ENCODE peak calls at places on chromosomes 6 and 20, in four cellular contexts. U, N, S and T are unnamed samples.

GRCh38 chr6:90175627-90176538 is 120.8 kb downstream of the BACH2 start:
- DNase-seq in U (no peak), N (no peak), S (no peak), T (no peak)

GRCh38 chr6:40436685-40437604 is 150.2 kb downstream of the LRFN2 start:
- DNase-seq in U (no peak), N (no peak), S (peak; percentile 9), T (no peak)

GRCh38 chr6:118501816-118502568 is 46.1 kb upstream of the PLN start:
- DNase-seq in U (no peak), N (no peak), S (no peak), T (no peak)

GRCh38 chr6:108633436-108633835 is 72.7 kb downstream of the FOXO3 start:
- DNase-seq in U (no peak), N (no peak), S (no peak), T (no peak)

GRCh38 chr20:44203161-44203560 is 7.4 kb downstream of the OSER1 start:
- DNase-seq in U (no peak), N (no peak), S (peak; percentile 63), T (no peak)

GRCh38 chr20:57709823-57710799 is at the start of gene PMEPA1:
- DNase-seq in U (peak; percentile 88), N (peak; percentile 97), S (peak; percentile 96), T (peak; percentile 94)

GRCh38 chr6:168666751-168667427 is 225.9 kb downstream of the SMOC2 start:
- DNase-seq in U (no peak), N (no peak), S (no peak), T (no peak)

GRCh38 chr20:35446356-35447078 is 8.5 kb upstream of the GDF5 start:
- DNase-seq in U (no peak), N (no peak), S (no peak), T (no peak)

GRCh38 chr6:42449917-42450313 is 1.8 kb downstream of the TRERF1 start:
- DNase-seq in U (no peak), N (no peak), S (peak; percentile 28), T (no peak)

GRCh38 chr6:56764081-56764566 is 121.4 kb upstream of the DST start:
- DNase-seq in U (no peak), N (no peak), S (peak; percentile 65), T (no peak)

GRCh38 chr6:24663198-24663597 is 3.5 kb downstream of the TDP2 start:
- DNase-seq in U (no peak), N (no peak), S (no peak), T (no peak)

GRCh38 chr6:37965964-37966676 is 146.6 kb downstream of the ZFAND3 start:
- DNase-seq in U (no peak), N (no peak), S (peak; percentile 94), T (no peak)

GRCh38 chr6:157669747-157670216 is 153.3 kb upstream of the SNX9 start:
- DNase-seq in U (no peak), N (peak; percentile 92), S (peak; percentile 79), T (peak; percentile 87)

GRCh38 chr20:18007534-18008292 is 38.9 kb downstream of the MGME1 start:
- DNase-seq in U (no peak), N (peak; percentile 83), S (no peak), T (peak; percentile 31)

GRCh38 chr6:95366414-95366813 is 210.9 kb upstream of the MANEA start:
- DNase-seq in U (no peak), N (no peak), S (no peak), T (no peak)

GRCh38 chr6:67883500-67884366 is 751.3 kb upstream of the ADGRB3 start:
- DNase-seq in U (no peak), N (no peak), S (no peak), T (no peak)
- H3K36me3 ChIP-seq in U (no peaks in the 10 kb centered on the region), N (no peaks in the 10 kb centered on the region), S (no peaks in the 10 kb centered on the region), T (no peaks in the 10 kb centered on the region)

GRCh38 chr6:32906539-32906938 is 34.3 kb downstream of the HLA-DMB start:
- DNase-seq in U (no peak), N (no peak), S (peak; percentile 74), T (no peak)
- H3K4me3 ChIP-seq in U (no peak overlapping the region), N (no peak overlapping the region), S (no peak overlapping the region), T (no peak overlapping the region)

GRCh38 chr6:17226269-17226668 is 54.9 kb upstream of the RBM24 start:
- DNase-seq in U (no peak), N (no peak), S (no peak), T (no peak)

GRCh38 chr6:17227403-17227802 is 53.8 kb upstream of the RBM24 start:
- DNase-seq in U (no peak), N (no peak), S (no peak), T (no peak)

GRCh38 chr6:17224056-17224455 is 57.1 kb upstream of the RBM24 start:
- DNase-seq in U (no peak), N (no peak), S (no peak), T (no peak)

GRCh38 chr6:17226766-17227338 is 54.3 kb upstream of the RBM24 start:
- DNase-seq in U (no peak), N (no peak), S (no peak), T (no peak)

DNA sequence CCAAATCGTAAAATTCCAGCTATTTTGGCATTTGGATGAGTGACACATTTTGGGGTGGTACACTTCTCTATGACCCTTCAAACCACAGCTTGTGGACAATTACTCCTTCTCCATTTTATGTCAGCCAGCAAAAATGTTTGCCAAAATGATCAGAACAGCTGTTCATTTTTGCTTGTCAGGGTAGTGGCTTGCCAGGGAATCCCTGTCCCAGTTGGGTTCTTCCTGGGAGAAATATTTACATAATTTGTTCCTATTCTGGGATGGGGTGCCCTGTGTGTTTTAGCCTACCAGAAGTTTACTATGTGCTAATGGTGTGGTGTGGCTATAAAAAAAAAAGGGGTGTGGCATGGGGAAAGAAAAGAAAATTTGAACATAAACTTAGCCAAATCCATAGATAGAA is 55.4 kb upstream of the RBM24 start:
- DNase-seq in U (no peak), N (no peak), S (no peak), T (no peak)
- H3K27ac ChIP-seq in U (no peak overlapping the region), N (no peak overlapping the region), S (no peak overlapping the region), T (peak overlapping the region; percentile 33)

DNA sequence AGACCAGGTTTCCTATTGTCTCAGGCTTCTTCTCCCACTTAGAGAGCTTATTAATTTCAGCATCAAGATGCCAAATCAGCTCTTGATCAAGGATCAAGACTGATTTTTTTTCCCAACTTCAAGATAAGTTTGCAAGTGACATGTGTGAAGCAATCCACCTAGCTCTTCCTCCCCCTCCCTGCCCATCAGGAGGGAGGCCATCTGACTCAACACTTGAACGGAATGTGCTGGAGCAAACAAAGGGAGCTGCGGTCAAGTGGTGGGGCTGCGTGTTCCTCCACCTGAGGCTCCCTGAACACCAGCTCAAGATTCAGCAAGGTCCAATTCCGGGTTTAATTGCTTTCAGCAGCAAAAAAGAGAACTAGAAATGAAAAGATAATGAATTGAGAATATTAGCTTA is 38.7 kb downstream of the TTI1 start:
- DNase-seq in U (no peak), N (no peak), S (peak; percentile 89), T (no peak)
- H3K36me3 ChIP-seq in U (peaks cover 45% of the 10 kb centered on the region), N (no peaks in the 10 kb centered on the region), S (peaks cover 11% of the 10 kb centered on the region), T (peaks cover 60% of the 10 kb centered on the region)

DNA sequence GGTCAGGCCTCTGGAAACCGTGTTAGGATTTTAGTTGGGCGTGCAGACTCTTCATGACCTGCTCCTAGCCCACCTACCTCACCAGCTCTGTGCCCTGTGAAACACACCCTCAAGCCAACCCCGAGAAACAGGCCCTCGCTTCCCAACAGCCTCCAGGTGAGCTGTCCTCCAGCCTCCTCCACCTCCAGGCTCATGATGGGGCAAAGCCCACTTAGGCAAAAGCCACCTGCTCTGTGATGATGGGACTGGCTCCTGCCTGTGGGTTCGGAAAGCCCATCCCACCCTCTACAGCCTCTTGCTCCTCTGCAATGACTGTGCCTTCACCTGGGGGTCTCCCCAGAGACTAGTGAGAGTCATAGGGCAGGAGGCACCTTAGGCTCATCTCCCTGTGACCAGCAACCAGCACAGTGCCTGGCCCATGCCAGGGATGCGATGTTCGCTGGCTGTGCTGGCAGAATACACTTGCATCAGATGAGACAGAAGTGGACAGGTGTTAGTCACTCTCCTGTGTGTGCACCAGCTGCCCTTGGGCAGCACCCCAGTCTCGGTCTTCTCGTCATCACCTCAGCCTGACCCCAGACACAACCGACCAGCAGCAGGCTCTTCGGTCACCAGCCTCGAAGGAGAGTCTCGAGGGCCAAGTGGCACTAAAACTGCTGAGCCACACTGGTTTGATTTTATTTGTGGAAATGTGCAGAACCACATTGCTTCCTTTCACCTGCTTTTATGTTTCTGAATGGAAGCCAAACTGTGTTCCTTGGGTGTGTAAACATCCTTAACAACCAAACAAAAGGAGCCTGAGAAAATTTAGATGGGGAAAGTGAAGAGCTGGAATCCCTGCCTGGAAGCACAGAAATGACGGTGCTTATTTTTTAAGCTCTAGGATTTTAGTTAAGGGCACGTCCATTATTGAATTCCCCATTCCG is 10.7 kb downstream of the PXDC1 start:
- DNase-seq in U (no peak), N (no peak), S (no peak), T (no peak)
- H3K4me3 ChIP-seq in U (no peak overlapping the region), N (no peak overlapping the region), S (no peak overlapping the region), T (peak overlapping the region; percentile 42)